ENCODE peak calls at places on chromosomes 12 and 14, in six cellular contexts. H is OCI-LY7; B is mammary epithelial cell; S is body of pancreas; D is CD8-positive, alpha-beta T cell; Y is MM.1S. P is an unnamed sample.

GRCh38 chr12:4809013-4809448 is 88.8 kb downstream of the GALNT8 start:
- DNase-seq in D (no peak), H (no peak), S (no peak), B (no peak), Y (no peak), P (no peak)

GRCh38 chr12:57452937-57453509 is 2.1 kb upstream of the INHBE start:
- DNase-seq in H (peak), B (peak), Y (peak), S (peak), D (no peak), P (no peak)

GRCh38 chr12:124477109-124477915 is 90.1 kb downstream of the NCOR2 start:
- DNase-seq in S (no peak), Y (no peak), B (no peak), D (no peak), H (no peak), P (no peak)

GRCh38 chr14:55411426-55412389 is at the start of gene ATG14:
- DNase-seq in D (peak), H (peak), S (peak), Y (peak), B (peak), P (peak)

GRCh38 chr12:117380083-117380482 is 18.7 kb upstream of the NOS1 start:
- DNase-seq in H (peak), S (no peak), B (no peak), D (no peak), Y (no peak), P (no peak)

GRCh38 chr14:38553586-38553985 is 297.7 kb upstream of the CLEC14A start:
- DNase-seq in B (no peak), H (no peak), S (no peak), D (no peak), Y (no peak), P (no peak)

GRCh38 chr14:49945448-49946319 is 52.8 kb downstream of the ARF6 start:
- DNase-seq in D (peak), B (no peak), H (no peak), S (no peak), Y (no peak), P (peak)

GRCh38 chr12:70560671-70561070 is 76.6 kb downstream of the PTPRB start:
- DNase-seq in B (no peak), Y (no peak), D (no peak), S (no peak), H (no peak), P (no peak)

GRCh38 chr14:73619524-73619923 is 7.2 kb downstream of the ACOT6 start:
- DNase-seq in B (no peak), Y (no peak), H (no peak), D (no peak), S (no peak), P (no peak)

GRCh38 chr12:87141091-87141490 is 884.9 kb upstream of the MGAT4C start:
- DNase-seq in D (no peak), H (no peak), B (no peak), S (no peak), Y (no peak), P (no peak)

GRCh38 chr12:52921488-52922165 is 16.8 kb upstream of the KRT8 start:
- DNase-seq in S (no peak), H (no peak), Y (no peak), B (no peak), D (no peak), P (no peak)

GRCh38 chr12:19967486-19967885 is 400.9 kb upstream of the PDE3A start:
- DNase-seq in D (no peak), Y (no peak), B (peak), H (no peak), S (no peak), P (no peak)

GRCh38 chr12:114664661-114665320 is 19.2 kb downstream of the TBX3 start:
- DNase-seq in B (no peak), D (no peak), Y (no peak), H (no peak), S (no peak), P (no peak)

GRCh38 chr12:94262228-94263010 is 114.0 kb downstream of the PLXNC1 start:
- DNase-seq in Y (no peak), B (peak), H (peak), S (peak), D (peak), P (peak)

GRCh38 chr12:389138-390096 is at the start of gene KDM5A:
- DNase-seq in B (peak), D (peak), H (peak), Y (peak), S (peak), P (peak)

GRCh38 chr12:114451657-114452056 is 45.7 kb upstream of the TBX5 start:
- DNase-seq in S (no peak), B (no peak), Y (no peak), H (no peak), D (no peak), P (no peak)

GRCh38 chr14:65927871-65928270 is 515.3 kb downstream of the FUT8 start:
- DNase-seq in B (no peak), Y (no peak), S (no peak), D (peak), H (no peak), P (peak)

GRCh38 chr14:91749857-91750256 is 18.0 kb upstream of the CATSPERB start:
- DNase-seq in B (no peak), S (no peak), H (no peak), Y (no peak), D (no peak), P (no peak)

GRCh38 chr12:66235626-66236281 is 46.7 kb downstream of the IRAK3 start:
- DNase-seq in S (no peak), B (no peak), Y (peak), D (no peak), H (peak), P (no peak)

GRCh38 chr12:113295846-113296556 is 38.9 kb downstream of the SLC8B1 start:
- DNase-seq in Y (no peak), S (no peak), D (no peak), B (no peak), H (no peak), P (no peak)

DNA sequence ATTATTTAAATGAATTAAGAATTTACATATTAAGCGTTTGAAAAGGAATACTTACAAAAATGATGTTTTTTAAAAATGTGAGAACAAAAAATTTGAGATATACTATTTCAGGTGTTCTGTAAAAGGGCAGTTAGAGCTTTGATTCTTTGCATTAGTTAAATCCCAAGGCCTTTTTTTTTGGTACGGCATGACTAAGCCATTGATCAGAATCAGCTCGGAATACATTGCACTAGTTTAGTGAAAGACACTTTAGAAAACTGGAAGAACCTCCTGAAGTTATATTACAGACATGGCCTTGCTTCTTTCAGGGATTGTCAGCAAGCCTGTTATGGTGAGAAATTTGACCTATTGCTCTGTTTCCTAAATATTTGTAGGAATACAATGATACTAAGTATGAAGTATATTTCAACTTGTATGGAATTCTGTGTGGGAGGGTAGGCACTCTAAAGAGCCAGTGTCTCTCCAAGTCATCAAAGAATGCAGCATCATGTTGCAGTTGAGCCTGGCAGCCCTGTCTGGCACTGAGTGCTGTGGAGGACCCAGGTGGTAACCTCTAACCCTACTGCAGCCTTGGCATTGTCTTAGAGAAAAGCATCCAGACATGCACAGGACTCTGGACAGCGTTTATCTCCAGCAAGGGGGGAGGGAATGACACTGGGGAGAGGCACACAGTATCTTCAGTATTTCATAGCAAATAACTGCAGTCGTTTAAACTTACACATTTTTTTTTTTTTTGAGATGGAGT is 1.5 kb downstream of the KLC1 start:
- DNase-seq in B (peak), D (no peak), H (no peak), S (no peak), Y (no peak), P (no peak)
- H3K27ac ChIP-seq in B (peak), D (no peak), H (no peak), S (no peak), Y (no peak), P (peak)

GRCh38 chr14:95522556-95522955 is 6.1 kb upstream of the SYNE3 start:
- DNase-seq in B (no peak), Y (no peak), H (no peak), S (no peak), D (no peak), P (peak)

GRCh38 chr14:95523818-95524448 is 7.5 kb upstream of the SYNE3 start:
- DNase-seq in H (peak), Y (no peak), B (no peak), D (peak), S (no peak), P (peak)

GRCh38 chr14:95524706-95525512 is 8.5 kb upstream of the SYNE3 start:
- DNase-seq in D (peak), Y (no peak), S (no peak), B (peak), H (no peak), P (no peak)

GRCh38 chr14:95522116-95522515 is 5.7 kb upstream of the SYNE3 start:
- DNase-seq in D (no peak), S (no peak), Y (no peak), B (no peak), H (no peak), P (no peak)

DNA sequence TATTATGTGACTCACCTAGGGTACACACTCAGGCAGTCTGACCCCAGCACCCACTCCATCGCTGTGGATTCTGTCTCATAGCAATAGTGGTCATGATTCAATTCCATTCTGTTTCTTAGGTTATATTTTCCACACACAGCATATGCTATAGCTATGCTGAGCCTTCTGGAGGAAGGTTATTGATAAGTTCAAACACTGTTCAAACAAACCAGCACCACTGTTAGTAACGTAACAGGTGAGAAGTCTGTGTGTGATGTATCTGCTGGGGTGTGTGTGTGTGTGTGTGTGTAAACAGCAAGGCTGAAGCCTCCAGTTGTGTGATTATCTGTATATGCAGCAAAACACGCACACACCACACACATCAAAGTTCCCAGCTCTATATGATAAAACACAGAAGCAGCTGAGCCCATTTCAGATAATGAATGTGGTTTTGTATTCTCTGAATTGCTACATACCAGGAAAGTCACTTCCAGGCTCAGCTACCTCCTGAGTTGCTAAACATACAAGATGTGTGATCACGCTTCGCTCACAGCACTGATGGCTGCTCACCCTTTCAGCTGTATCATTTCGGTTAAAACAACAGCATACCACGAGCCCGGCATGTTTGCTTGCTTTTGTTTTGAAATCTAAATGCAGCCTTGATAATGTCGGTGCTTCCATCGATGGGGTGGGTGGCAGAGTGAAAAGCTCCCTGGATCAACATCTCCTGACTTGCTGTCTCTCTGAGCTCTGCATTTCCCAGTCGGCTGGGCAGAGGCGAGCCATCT is 6.8 kb upstream of the SYNE3 start:
- DNase-seq in D (peak), H (no peak), Y (no peak), S (no peak), B (no peak), P (no peak)
- H3K27ac ChIP-seq in D (peak), H (no peak), Y (no peak), S (peak), B (no peak), P (peak)

GRCh38 chr12:104181313-104181712 is 34.3 kb upstream of the TXNRD1 start:
- DNase-seq in H (no peak), B (peak), Y (no peak), S (no peak), D (no peak), P (no peak)
- H3K27ac ChIP-seq in H (no peak), B (no peak), Y (no peak), S (peak), D (no peak), P (no peak)

GRCh38 chr12:21324551-21324950 is 10.2 kb downstream of the SLCO1A2 start:
- DNase-seq in Y (no peak), S (no peak), B (no peak), H (no peak), D (no peak), P (no peak)
- H3K27ac ChIP-seq in Y (no peak), S (no peak), B (no peak), H (no peak), D (no peak), P (no peak)

DNA sequence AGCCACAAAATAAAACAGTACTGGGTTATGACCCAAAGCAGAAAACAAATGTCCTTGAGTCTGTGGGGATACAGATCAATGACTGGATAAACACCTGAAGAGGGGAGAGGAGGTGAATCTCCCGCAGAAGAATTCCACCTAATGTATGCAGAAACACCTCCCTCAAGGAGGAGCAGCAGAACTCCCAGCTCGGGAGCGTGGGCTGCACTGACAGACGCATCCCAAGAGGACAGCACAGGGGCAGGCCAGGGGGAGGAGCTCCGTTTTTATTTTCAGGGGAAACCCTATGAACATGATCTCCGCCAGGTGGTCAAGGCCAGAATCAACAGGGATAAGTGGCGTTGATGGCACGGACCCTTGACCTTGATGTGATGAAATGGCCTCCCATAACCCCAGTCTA is 41.8 kb upstream of the PPP2R5C start:
- DNase-seq in S (peak), B (no peak), H (no peak), D (peak), Y (no peak), P (no peak)
- H3K27ac ChIP-seq in S (peak), B (no peak), H (no peak), D (no peak), Y (no peak), P (no peak)

DNA sequence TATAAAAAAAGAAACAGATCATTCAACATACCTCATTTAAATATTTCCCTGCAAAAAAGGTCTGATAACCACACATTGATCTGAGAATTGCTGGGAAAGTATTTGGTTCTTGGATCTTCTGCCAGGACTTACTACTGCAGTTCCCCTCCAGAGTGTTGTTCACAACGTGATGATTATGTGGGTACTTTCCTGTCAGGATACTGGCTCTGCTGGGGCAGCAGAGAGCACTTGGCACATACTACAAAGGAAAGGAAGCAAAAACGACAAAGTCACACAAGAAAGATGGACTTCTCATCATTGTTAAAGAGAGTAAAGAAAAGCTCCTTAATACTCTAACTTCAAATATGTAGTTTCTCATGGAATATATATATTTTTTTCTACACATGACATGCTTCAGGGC is 11.5 kb downstream of the GNS start:
- DNase-seq in S (no peak), D (no peak), Y (no peak), B (no peak), H (no peak), P (no peak)
- H3K27ac ChIP-seq in S (no peak), D (no peak), Y (no peak), B (no peak), H (no peak), P (no peak)